ENCODE peak calls at places on chromosomes 11 and 22, in six cellular contexts. Q is stomach; D is RKO; R is activated naive CD8-positive, alpha-beta T cell treated with anti-CD3 and anti-CD28 coated beads, Interleukin-2, amount 50 U/mL, for 24 hours; U is GM23248; L is NCI-H748 treated with DMSO at 0.1 percent for 48 hours. V is an unnamed sample.

GRCh38 chr11:99818991-99819390 is 798.2 kb downstream of the CNTN5 start:
- DNase-seq in R (no peak), D (no peak), L (no peak), U (no peak), Q (no peak), V (no peak)

GRCh38 chr11:130145975-130146776 is 13.4 kb upstream of the ST14 start:
- DNase-seq in U (peak), D (no peak), R (no peak), Q (peak), L (no peak), V (no peak)

GRCh38 chr11:6862961-6863360 is at the start of gene OR10A2:
- DNase-seq in R (no peak), U (peak), L (no peak), D (peak), Q (no peak), V (no peak)

GRCh38 chr22:38970548-38970947 is 11.6 kb upstream of the APOBEC3B start:
- DNase-seq in Q (no peak), R (no peak), D (no peak), L (no peak), U (no peak), V (no peak)

GRCh38 chr11:83073248-83073647 is 1.6 kb upstream of the RAB30 start:
- DNase-seq in D (no peak), U (no peak), Q (no peak), L (no peak), R (no peak), V (no peak)

GRCh38 chr11:123202155-123202714 is 7.2 kb upstream of the CLMP start:
- DNase-seq in U (peak), Q (no peak), D (no peak), R (no peak), L (no peak), V (no peak)

GRCh38 chr22:23246982-23247766 is 66.9 kb downstream of the BCR start:
- DNase-seq in U (no peak), L (peak), Q (no peak), R (no peak), D (no peak), V (no peak)

GRCh38 chr11:63007920-63008319 is 7.7 kb downstream of the SLC22A8 start:
- DNase-seq in D (no peak), Q (peak), U (no peak), R (no peak), L (no peak), V (no peak)

GRCh38 chr22:38924197-38924952 is 33.0 kb upstream of the APOBEC3A start:
- DNase-seq in L (peak), U (peak), D (peak), Q (peak), R (no peak), V (no peak)

GRCh38 chr11:117824571-117825537 is at the start of gene FXYD2:
- DNase-seq in L (no peak), R (no peak), D (no peak), U (no peak), Q (peak), V (no peak)

GRCh38 chr22:23388492-23389009 is 191.5 kb downstream of the IGLL1 start:
- DNase-seq in Q (no peak), U (no peak), D (no peak), L (no peak), R (no peak), V (no peak)

GRCh38 chr22:23075525-23076216 is 5.4 kb downstream of the GNAZ start:
- DNase-seq in L (no peak), U (no peak), R (no peak), Q (peak), D (no peak), V (no peak)

GRCh38 chr11:57308426-57309060 is 16.2 kb downstream of the TNKS1BP1 start:
- DNase-seq in R (no peak), L (no peak), Q (no peak), U (no peak), D (no peak), V (no peak)

GRCh38 chr11:5151713-5152153 is 2.8 kb downstream of the OR52A1 start:
- DNase-seq in U (no peak), Q (no peak), L (no peak), D (no peak), R (no peak), V (no peak)

GRCh38 chr11:134854391-134854991 is 442.4 kb upstream of the B3GAT1 start:
- DNase-seq in U (no peak), R (no peak), Q (no peak), D (no peak), L (no peak), V (no peak)

GRCh38 chr22:45503816-45504702 is 1.4 kb downstream of the FBLN1 start:
- DNase-seq in U (peak), R (peak), L (no peak), Q (no peak), D (no peak), V (no peak)